ENCODE peak calls at places on chromosomes 1 and 21, in five cellular contexts. One of them, this sample, is unnamed.

GRCh38 chr1:29502225-29502755 is 266.0 kb downstream of the PTPRU start:
- DNase-seq in AG10803: no peak
- DNase-seq in activated gamma-delta T cell treated with Interleukin-2 at 50 U/mL for 16 hours: no peak
- DNase-seq in NAMALWA: no peak
- DNase-seq in H4: no peak
- DNase-seq in this sample: no peak

GRCh38 chr1:53340660-53341520 is 13.0 kb upstream of the LRP8 start:
- DNase-seq in AG10803: no peak
- DNase-seq in activated gamma-delta T cell treated with Interleukin-2 at 50 U/mL for 16 hours: no peak
- DNase-seq in NAMALWA: no peak
- DNase-seq in H4: no peak
- DNase-seq in this sample: no peak

GRCh38 chr1:55318111-55318817 is 103.1 kb upstream of the USP24 start:
- DNase-seq in AG10803: no peak
- DNase-seq in activated gamma-delta T cell treated with Interleukin-2 at 50 U/mL for 16 hours: no peak
- DNase-seq in NAMALWA: no peak
- DNase-seq in H4: no peak
- DNase-seq in this sample: no peak

GRCh38 chr1:153763365-153764225 is 11.6 kb upstream of the SLC27A3 start:
- DNase-seq in AG10803: no peak
- DNase-seq in activated gamma-delta T cell treated with Interleukin-2 at 50 U/mL for 16 hours: no peak
- DNase-seq in NAMALWA: no peak
- DNase-seq in H4: no peak
- DNase-seq in this sample: no peak

GRCh38 chr1:154151311-154151710 is 3.6 kb downstream of the NUP210L start:
- DNase-seq in AG10803: no peak
- DNase-seq in activated gamma-delta T cell treated with Interleukin-2 at 50 U/mL for 16 hours: no peak
- DNase-seq in NAMALWA: no peak
- DNase-seq in H4: no peak
- DNase-seq in this sample: peak

GRCh38 chr1:226741009-226741408 is 1.9 kb upstream of the ITPKB start:
- DNase-seq in AG10803: no peak
- DNase-seq in activated gamma-delta T cell treated with Interleukin-2 at 50 U/mL for 16 hours: no peak
- DNase-seq in NAMALWA: peak
- DNase-seq in H4: no peak
- DNase-seq in this sample: no peak

GRCh38 chr1:21913763-21914162 is 23.3 kb downstream of the HSPG2 start:
- DNase-seq in AG10803: no peak
- DNase-seq in activated gamma-delta T cell treated with Interleukin-2 at 50 U/mL for 16 hours: no peak
- DNase-seq in NAMALWA: no peak
- DNase-seq in H4: no peak
- DNase-seq in this sample: no peak

GRCh38 chr1:212518188-212518951 is 85.7 kb downstream of the NENF start:
- DNase-seq in AG10803: peak
- DNase-seq in activated gamma-delta T cell treated with Interleukin-2 at 50 U/mL for 16 hours: no peak
- DNase-seq in NAMALWA: no peak
- DNase-seq in H4: peak
- DNase-seq in this sample: peak

GRCh38 chr1:166925791-166926483 is 49.4 kb downstream of the ILDR2 start:
- DNase-seq in AG10803: peak
- DNase-seq in activated gamma-delta T cell treated with Interleukin-2 at 50 U/mL for 16 hours: no peak
- DNase-seq in NAMALWA: no peak
- DNase-seq in H4: peak
- DNase-seq in this sample: peak

GRCh38 chr1:87989346-87989745 is 660.7 kb downstream of the LMO4 start:
- DNase-seq in AG10803: no peak
- DNase-seq in activated gamma-delta T cell treated with Interleukin-2 at 50 U/mL for 16 hours: no peak
- DNase-seq in NAMALWA: peak
- DNase-seq in H4: no peak
- DNase-seq in this sample: no peak

GRCh38 chr1:90721210-90722194 is 4.4 kb upstream of the BARHL2 start:
- DNase-seq in AG10803: peak
- DNase-seq in activated gamma-delta T cell treated with Interleukin-2 at 50 U/mL for 16 hours: no peak
- DNase-seq in NAMALWA: peak
- DNase-seq in H4: peak
- DNase-seq in this sample: peak

GRCh38 chr1:204432708-204433107 is 21.1 kb upstream of the PPP1R15B start:
- DNase-seq in AG10803: no peak
- DNase-seq in activated gamma-delta T cell treated with Interleukin-2 at 50 U/mL for 16 hours: no peak
- DNase-seq in NAMALWA: no peak
- DNase-seq in H4: no peak
- DNase-seq in this sample: no peak

GRCh38 chr1:8382608-8383525 is 65.0 kb downstream of the SLC45A1 start:
- DNase-seq in AG10803: no peak
- DNase-seq in activated gamma-delta T cell treated with Interleukin-2 at 50 U/mL for 16 hours: no peak
- DNase-seq in NAMALWA: no peak
- DNase-seq in H4: no peak
- DNase-seq in this sample: no peak

GRCh38 chr21:33670076-33670475 is 27.8 kb downstream of the ITSN1 start:
- DNase-seq in AG10803: no peak
- DNase-seq in activated gamma-delta T cell treated with Interleukin-2 at 50 U/mL for 16 hours: no peak
- DNase-seq in NAMALWA: no peak
- DNase-seq in H4: no peak
- DNase-seq in this sample: no peak